ENCODE peak calls at places on chromosomes 7 and 10, in nine cellular contexts. One of them, this sample, is unnamed.

GRCh38 chr7:153515359-153515758 is 536.8 kb upstream of the DPP6 start:
- DNase-seq in breast epithelium: no peak
- DNase-seq in endothelial cell of umbilical vein: no peak
- DNase-seq in HCT116: no peak
- DNase-seq in stomach: no peak
- DNase-seq in spleen: no peak
- DNase-seq in prostate gland: no peak
- DNase-seq in GM23338: no peak
- DNase-seq in sigmoid colon: no peak
- DNase-seq in this sample: no peak

GRCh38 chr7:137343483-137343841 is at the start of gene PTN:
- DNase-seq in endothelial cell of umbilical vein: no peak
- DNase-seq in stomach: no peak
- DNase-seq in sigmoid colon: peak
- DNase-seq in prostate gland: peak
- DNase-seq in breast epithelium: peak
- DNase-seq in spleen: no peak
- DNase-seq in GM23338: peak
- DNase-seq in HCT116: no peak
- DNase-seq in this sample: no peak

GRCh38 chr10:2925631-2926030 is 141.7 kb upstream of the PFKP start:
- DNase-seq in breast epithelium: peak
- DNase-seq in sigmoid colon: no peak
- DNase-seq in prostate gland: peak
- DNase-seq in GM23338: no peak
- DNase-seq in stomach: peak
- DNase-seq in spleen: peak
- DNase-seq in endothelial cell of umbilical vein: peak
- DNase-seq in HCT116: no peak
- DNase-seq in this sample: no peak

GRCh38 chr10:106360870-106361269 is 803.6 kb downstream of the SORCS1 start:
- DNase-seq in prostate gland: no peak
- DNase-seq in spleen: no peak
- DNase-seq in GM23338: no peak
- DNase-seq in stomach: no peak
- DNase-seq in endothelial cell of umbilical vein: no peak
- DNase-seq in breast epithelium: no peak
- DNase-seq in HCT116: no peak
- DNase-seq in sigmoid colon: no peak
- DNase-seq in this sample: no peak

GRCh38 chr10:25556457-25556856 is 377.6 kb upstream of the MYO3A start:
- DNase-seq in GM23338: no peak
- DNase-seq in HCT116: no peak
- DNase-seq in spleen: no peak
- DNase-seq in endothelial cell of umbilical vein: peak
- DNase-seq in sigmoid colon: no peak
- DNase-seq in stomach: no peak
- DNase-seq in breast epithelium: no peak
- DNase-seq in prostate gland: no peak
- DNase-seq in this sample: peak

GRCh38 chr7:158324397-158325360 is 262.9 kb downstream of the PTPRN2 start:
- DNase-seq in endothelial cell of umbilical vein: no peak
- DNase-seq in spleen: peak
- DNase-seq in stomach: no peak
- DNase-seq in breast epithelium: no peak
- DNase-seq in prostate gland: peak
- DNase-seq in sigmoid colon: no peak
- DNase-seq in GM23338: no peak
- DNase-seq in HCT116: no peak
- DNase-seq in this sample: no peak

GRCh38 chr10:110279062-110279986 is 25.4 kb downstream of the SMNDC1 start:
- DNase-seq in GM23338: peak
- DNase-seq in HCT116: peak
- DNase-seq in sigmoid colon: peak
- DNase-seq in prostate gland: peak
- DNase-seq in endothelial cell of umbilical vein: peak
- DNase-seq in stomach: peak
- DNase-seq in spleen: no peak
- DNase-seq in breast epithelium: peak
- DNase-seq in this sample: peak

GRCh38 chr7:46565257-46565656 is 644.2 kb upstream of the IGFBP3 start:
- DNase-seq in GM23338: no peak
- DNase-seq in stomach: no peak
- DNase-seq in HCT116: no peak
- DNase-seq in spleen: no peak
- DNase-seq in endothelial cell of umbilical vein: no peak
- DNase-seq in sigmoid colon: no peak
- DNase-seq in breast epithelium: no peak
- DNase-seq in prostate gland: no peak
- DNase-seq in this sample: no peak

GRCh38 chr10:47277352-47278151 is 22.4 kb upstream of the GDF10 start:
- DNase-seq in sigmoid colon: no peak
- DNase-seq in HCT116: no peak
- DNase-seq in prostate gland: peak
- DNase-seq in GM23338: peak
- DNase-seq in stomach: no peak
- DNase-seq in endothelial cell of umbilical vein: no peak
- DNase-seq in breast epithelium: no peak
- DNase-seq in spleen: no peak
- DNase-seq in this sample: no peak

GRCh38 chr7:151793531-151793935 is 83.4 kb downstream of the PRKAG2 start:
- DNase-seq in stomach: peak
- DNase-seq in sigmoid colon: peak
- DNase-seq in breast epithelium: no peak
- DNase-seq in HCT116: no peak
- DNase-seq in endothelial cell of umbilical vein: no peak
- DNase-seq in prostate gland: no peak
- DNase-seq in GM23338: no peak
- DNase-seq in spleen: peak
- DNase-seq in this sample: no peak

GRCh38 chr10:62354941-62355340 is 19.2 kb upstream of the ZNF365 start:
- DNase-seq in endothelial cell of umbilical vein: no peak
- DNase-seq in spleen: no peak
- DNase-seq in prostate gland: no peak
- DNase-seq in stomach: no peak
- DNase-seq in breast epithelium: no peak
- DNase-seq in HCT116: no peak
- DNase-seq in sigmoid colon: no peak
- DNase-seq in GM23338: no peak
- DNase-seq in this sample: no peak

GRCh38 chr10:79001082-79001885 is 67.5 kb upstream of the ZMIZ1 start:
- DNase-seq in stomach: no peak
- DNase-seq in breast epithelium: no peak
- DNase-seq in endothelial cell of umbilical vein: peak
- DNase-seq in GM23338: no peak
- DNase-seq in HCT116: no peak
- DNase-seq in spleen: no peak
- DNase-seq in prostate gland: no peak
- DNase-seq in sigmoid colon: no peak
- DNase-seq in this sample: no peak

GRCh38 chr10:12644380-12645144 is 295.2 kb downstream of the CAMK1D start:
- DNase-seq in sigmoid colon: no peak
- DNase-seq in HCT116: no peak
- DNase-seq in endothelial cell of umbilical vein: no peak
- DNase-seq in spleen: no peak
- DNase-seq in breast epithelium: no peak
- DNase-seq in stomach: no peak
- DNase-seq in prostate gland: no peak
- DNase-seq in GM23338: no peak
- DNase-seq in this sample: no peak

DNA sequence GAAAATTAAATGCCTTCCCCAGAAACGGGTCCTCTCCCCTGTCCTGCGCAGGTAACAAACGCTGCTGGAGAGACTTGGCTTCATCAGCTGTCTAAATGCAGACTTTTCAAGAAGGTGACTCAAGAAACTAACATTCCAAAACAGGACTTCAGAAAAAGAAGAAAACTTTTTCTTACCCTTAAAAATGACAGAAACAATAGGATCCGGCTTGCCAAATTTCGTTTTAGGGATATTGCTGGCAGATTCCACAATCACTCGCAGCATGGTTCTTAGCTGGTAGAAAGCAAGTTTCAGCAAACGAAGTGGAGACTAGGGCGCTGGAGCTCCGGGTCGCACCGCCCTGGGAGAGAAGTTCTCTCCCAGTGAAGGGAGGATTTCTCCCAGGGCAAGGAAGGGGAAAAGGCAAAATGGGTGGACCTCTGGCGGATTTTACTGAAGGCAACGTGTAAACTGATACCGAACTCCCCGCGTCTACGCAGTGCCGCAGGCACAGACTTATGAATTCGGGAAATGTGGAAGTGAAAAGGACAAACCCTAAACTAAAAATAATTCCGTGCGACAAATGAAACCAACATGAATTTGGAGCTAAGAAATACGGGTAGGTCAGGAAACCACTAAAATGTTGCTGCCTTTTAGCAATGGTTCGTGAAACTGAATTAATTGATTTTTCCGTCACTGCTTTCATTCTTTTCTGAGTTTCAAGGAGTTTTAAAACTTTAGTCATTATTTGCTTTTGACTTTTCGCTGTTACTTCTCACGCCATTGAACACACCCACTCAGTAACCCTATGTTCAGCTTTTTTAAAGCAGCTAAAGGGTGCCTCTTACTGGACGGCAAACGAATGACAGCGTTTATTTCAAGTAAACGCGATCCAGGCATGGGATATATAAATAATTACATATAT is at the start of gene MYOF:
- DNase-seq in spleen: no peak
- DNase-seq in prostate gland: peak
- DNase-seq in stomach: peak
- DNase-seq in HCT116: peak
- DNase-seq in sigmoid colon: peak
- DNase-seq in GM23338: peak
- DNase-seq in endothelial cell of umbilical vein: peak
- DNase-seq in breast epithelium: peak
- DNase-seq in this sample: peak
- TF ChIP-seq POLR2AphosphoS5 in spleen: peak
- TF ChIP-seq POLR2AphosphoS5 in prostate gland: peak
- TF ChIP-seq POLR2AphosphoS5 in stomach: peak
- TF ChIP-seq POLR2AphosphoS5 in HCT116: peak
- TF ChIP-seq POLR2AphosphoS5 in sigmoid colon: peak
- TF ChIP-seq POLR2AphosphoS5 in GM23338: no peak
- TF ChIP-seq POLR2AphosphoS5 in endothelial cell of umbilical vein: peak
- TF ChIP-seq POLR2AphosphoS5 in breast epithelium: peak
- TF ChIP-seq POLR2AphosphoS5 in this sample: peak

DNA sequence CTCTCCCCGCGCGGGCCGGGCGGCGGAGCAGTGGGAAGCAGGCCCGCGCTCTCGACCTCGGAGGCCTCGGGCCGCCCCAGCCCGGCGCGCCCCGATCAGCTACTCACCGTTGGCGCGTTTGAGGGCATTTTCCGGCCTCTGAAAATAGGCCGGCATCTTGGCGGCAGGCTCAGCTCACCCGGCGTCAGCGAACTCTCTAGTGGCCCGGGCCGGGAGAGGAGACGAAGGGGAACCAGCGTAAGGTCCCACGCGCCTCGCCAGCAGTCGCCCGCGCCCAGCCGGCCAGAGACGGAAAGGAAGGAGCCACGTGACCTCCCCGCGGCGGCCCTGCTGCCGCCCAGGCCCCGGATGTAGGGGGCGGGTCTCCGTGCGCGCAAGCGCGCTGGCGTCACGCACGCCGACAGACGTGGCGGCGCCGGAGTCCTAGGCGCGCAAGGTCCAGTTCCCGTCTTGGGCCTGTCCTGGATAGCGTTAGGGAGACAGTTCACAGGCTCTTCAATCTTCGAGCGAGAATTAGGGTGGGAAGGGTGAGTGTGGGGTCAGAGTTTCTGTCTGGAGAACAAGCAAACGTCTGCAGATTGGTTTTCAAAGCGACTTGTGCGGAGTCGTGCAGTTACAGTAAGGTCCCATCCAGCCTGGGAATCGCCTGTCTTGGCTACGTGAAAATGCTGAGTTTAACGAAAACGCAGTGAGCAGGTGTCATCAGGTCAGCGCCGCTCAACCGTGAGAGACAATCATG is at the start of gene EIF3A:
- DNase-seq in sigmoid colon: peak
- DNase-seq in prostate gland: peak
- DNase-seq in spleen: peak
- DNase-seq in HCT116: peak
- DNase-seq in GM23338: peak
- DNase-seq in endothelial cell of umbilical vein: peak
- DNase-seq in breast epithelium: peak
- DNase-seq in stomach: peak
- DNase-seq in this sample: peak
- TF ChIP-seq POLR2AphosphoS5 in sigmoid colon: peak
- TF ChIP-seq POLR2AphosphoS5 in prostate gland: peak
- TF ChIP-seq POLR2AphosphoS5 in spleen: peak
- TF ChIP-seq POLR2AphosphoS5 in HCT116: peak
- TF ChIP-seq POLR2AphosphoS5 in GM23338: peak
- TF ChIP-seq POLR2AphosphoS5 in endothelial cell of umbilical vein: peak
- TF ChIP-seq POLR2AphosphoS5 in breast epithelium: peak
- TF ChIP-seq POLR2AphosphoS5 in stomach: peak
- TF ChIP-seq POLR2AphosphoS5 in this sample: peak

GRCh38 chr10:50577681-50578350 is 45.9 kb downstream of the SGMS1 start:
- DNase-seq in HCT116: no peak
- DNase-seq in spleen: no peak
- DNase-seq in breast epithelium: no peak
- DNase-seq in sigmoid colon: no peak
- DNase-seq in endothelial cell of umbilical vein: peak
- DNase-seq in prostate gland: no peak
- DNase-seq in stomach: peak
- DNase-seq in GM23338: no peak
- DNase-seq in this sample: no peak
- TF ChIP-seq POLR2AphosphoS5 in HCT116: no peak
- TF ChIP-seq POLR2AphosphoS5 in spleen: peak
- TF ChIP-seq POLR2AphosphoS5 in breast epithelium: no peak
- TF ChIP-seq POLR2AphosphoS5 in sigmoid colon: no peak
- TF ChIP-seq POLR2AphosphoS5 in endothelial cell of umbilical vein: no peak
- TF ChIP-seq POLR2AphosphoS5 in prostate gland: no peak
- TF ChIP-seq POLR2AphosphoS5 in stomach: no peak
- TF ChIP-seq POLR2AphosphoS5 in GM23338: no peak
- TF ChIP-seq POLR2AphosphoS5 in this sample: no peak

GRCh38 chr10:31759124-31759798 is 169.4 kb downstream of the ARHGAP12 start:
- DNase-seq in spleen: peak
- DNase-seq in prostate gland: peak
- DNase-seq in endothelial cell of umbilical vein: peak
- DNase-seq in GM23338: peak
- DNase-seq in breast epithelium: peak
- DNase-seq in stomach: peak
- DNase-seq in HCT116: peak
- DNase-seq in sigmoid colon: peak
- DNase-seq in this sample: no peak
- TF ChIP-seq POLR2AphosphoS5 in spleen: no peak
- TF ChIP-seq POLR2AphosphoS5 in prostate gland: peak
- TF ChIP-seq POLR2AphosphoS5 in endothelial cell of umbilical vein: peak
- TF ChIP-seq POLR2AphosphoS5 in GM23338: no peak
- TF ChIP-seq POLR2AphosphoS5 in breast epithelium: peak
- TF ChIP-seq POLR2AphosphoS5 in stomach: peak
- TF ChIP-seq POLR2AphosphoS5 in HCT116: peak
- TF ChIP-seq POLR2AphosphoS5 in sigmoid colon: peak
- TF ChIP-seq POLR2AphosphoS5 in this sample: no peak

This sample was measured in Panc1.